ENCODE peak calls at places on chromosome X, in seven cellular contexts. I is heart left ventricle, Y is cardiac muscle cell, X is fibroblast of the aortic adventitia, N is fibroblast of villous mesenchyme, K is ovary, F is Panc1. R is an unnamed sample.

GRCh38 chrX:54178100-54178940 is 4.7 kb downstream of the FAM120C start:
- DNase-seq in I (no peak), Y (no peak), X (peak), N (peak), K (no peak), F (no peak), R (no peak)

GRCh38 chrX:63330681-63331080 is 20.5 kb downstream of the SPIN4 start:
- DNase-seq in I (no peak), Y (no peak), X (no peak), N (no peak), K (no peak), F (no peak), R (peak)

GRCh38 chrX:116499780-116500179 is 37.0 kb upstream of the CT83 start:
- DNase-seq in I (no peak), Y (no peak), X (peak), N (peak), K (no peak), F (no peak), R (peak)

GRCh38 chrX:77451041-77451440 is 3.9 kb downstream of the FGF16 start:
- DNase-seq in I (no peak), Y (no peak), X (peak), N (peak), K (no peak), F (no peak), R (no peak)

GRCh38 chrX:123731258-123731986 is 1.4 kb downstream of the THOC2 start:
- DNase-seq in I (no peak), Y (peak), X (peak), N (peak), K (no peak), F (no peak), R (no peak)

GRCh38 chrX:68895339-68896250 is 66.8 kb downstream of the EFNB1 start:
- DNase-seq in I (peak), Y (peak), X (peak), N (peak), K (peak), F (no peak), R (peak)

GRCh38 chrX:1387141-1387776 is 4.7 kb downstream of the SLC25A6 start:
- DNase-seq in I (peak), Y (no peak), X (no peak), N (no peak), K (no peak), F (no peak), R (no peak)

GRCh38 chrX:73850124-73851013 is 287.4 kb downstream of the CHIC1 start:
- DNase-seq in I (no peak), Y (peak), X (peak), N (peak), K (peak), F (no peak), R (peak)

GRCh38 chrX:69216911-69217310 is 51.7 kb upstream of the PJA1 start:
- DNase-seq in I (no peak), Y (no peak), X (no peak), N (no peak), K (no peak), F (no peak), R (no peak)

GRCh38 chrX:71650333-71650969 is 16.9 kb upstream of the LOC101059915 start:
- DNase-seq in I (no peak), Y (peak), X (no peak), N (no peak), K (no peak), F (no peak), R (no peak)
- TF ChIP-seq CTCF in I (peak), Y (peak), X (no peak), N (no peak), K (no peak), F (peak), R (no peak)

GRCh38 chrX:140092121-140092520 is 126.8 kb upstream of the CXorf66 start:
- DNase-seq in I (no peak), Y (no peak), X (no peak), N (no peak), K (no peak), F (no peak), R (no peak)
- TF ChIP-seq CTCF in I (no peak), Y (no peak), X (no peak), N (no peak), K (no peak), F (no peak), R (no peak)

DNA sequence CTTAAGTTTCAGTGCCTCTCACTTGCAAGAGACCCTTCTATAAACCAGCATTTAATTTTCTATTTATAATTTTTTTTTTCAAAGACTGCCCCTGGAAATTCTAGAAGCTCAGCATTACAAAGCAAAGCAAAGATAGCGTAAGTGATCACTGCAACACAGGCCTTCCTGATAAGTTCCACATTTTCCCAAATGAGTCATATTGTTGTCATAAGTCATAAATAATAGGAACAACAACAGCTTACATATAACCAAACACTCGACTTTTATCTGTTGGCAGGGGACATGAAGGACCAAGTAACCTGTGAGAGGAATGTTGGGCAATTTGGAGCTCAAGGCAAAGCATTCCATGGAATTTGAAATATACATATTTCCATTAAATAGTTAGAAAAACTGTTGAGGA is 815.5 kb downstream of the DMD start:
- DNase-seq in I (no peak), Y (no peak), X (no peak), N (no peak), K (no peak), F (no peak), R (no peak)
- TF ChIP-seq CTCF in I (no peak), Y (no peak), X (no peak), N (no peak), K (no peak), F (no peak), R (no peak)

GRCh38 chrX:48972214-48973164 is 845 bp upstream of the KCND1 start:
- DNase-seq in I (no peak), Y (peak), X (peak), N (peak), K (no peak), F (no peak), R (peak)
- TF ChIP-seq CTCF in I (peak), Y (peak), X (peak), N (peak), K (no peak), F (peak), R (peak)

DNA sequence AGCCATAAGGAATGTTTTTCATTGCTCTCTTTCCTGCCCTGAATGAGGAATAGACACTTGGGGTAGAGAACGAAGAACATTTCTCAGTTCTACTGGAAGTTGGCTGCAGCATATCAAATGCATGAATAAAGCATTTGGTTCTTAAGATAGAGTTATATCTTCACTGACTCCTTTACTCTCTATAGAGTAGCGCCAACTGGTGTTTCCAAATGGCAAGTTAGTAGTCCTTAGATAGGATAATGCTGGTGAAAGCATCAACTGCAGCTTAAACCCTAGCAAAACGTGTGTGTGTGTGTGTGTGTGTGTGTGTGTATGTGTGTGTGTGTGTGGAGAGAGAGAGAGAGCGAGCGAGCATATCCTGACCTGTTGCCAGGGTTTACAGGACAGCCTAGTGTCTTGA is 62.2 kb upstream of the FRMPD4 start:
- DNase-seq in I (no peak), Y (no peak), X (peak), N (peak), K (no peak), F (no peak), R (peak)
- TF ChIP-seq CTCF in I (no peak), Y (peak), X (peak), N (no peak), K (no peak), F (no peak), R (no peak)

GRCh38 chrX:21700967-21701366 is 42.8 kb upstream of the KLHL34 start:
- DNase-seq in I (no peak), Y (no peak), X (no peak), N (no peak), K (no peak), F (no peak), R (no peak)

GRCh38 chrX:21698274-21698673 is 40.1 kb upstream of the KLHL34 start:
- DNase-seq in I (no peak), Y (no peak), X (no peak), N (no peak), K (no peak), F (no peak), R (no peak)

GRCh38 chrX:21700289-21700688 is 42.2 kb upstream of the KLHL34 start:
- DNase-seq in I (no peak), Y (no peak), X (no peak), N (no peak), K (no peak), F (no peak), R (no peak)

GRCh38 chrX:21705215-21705614 is 47.1 kb upstream of the KLHL34 start:
- DNase-seq in I (no peak), Y (no peak), X (no peak), N (no peak), K (no peak), F (no peak), R (no peak)

GRCh38 chrX:21702725-21703228 is 44.6 kb upstream of the KLHL34 start:
- DNase-seq in I (no peak), Y (no peak), X (no peak), N (peak), K (no peak), F (no peak), R (no peak)
- TF ChIP-seq CTCF in I (no peak), Y (no peak), X (no peak), N (no peak), K (no peak), F (no peak), R (no peak)

DNA sequence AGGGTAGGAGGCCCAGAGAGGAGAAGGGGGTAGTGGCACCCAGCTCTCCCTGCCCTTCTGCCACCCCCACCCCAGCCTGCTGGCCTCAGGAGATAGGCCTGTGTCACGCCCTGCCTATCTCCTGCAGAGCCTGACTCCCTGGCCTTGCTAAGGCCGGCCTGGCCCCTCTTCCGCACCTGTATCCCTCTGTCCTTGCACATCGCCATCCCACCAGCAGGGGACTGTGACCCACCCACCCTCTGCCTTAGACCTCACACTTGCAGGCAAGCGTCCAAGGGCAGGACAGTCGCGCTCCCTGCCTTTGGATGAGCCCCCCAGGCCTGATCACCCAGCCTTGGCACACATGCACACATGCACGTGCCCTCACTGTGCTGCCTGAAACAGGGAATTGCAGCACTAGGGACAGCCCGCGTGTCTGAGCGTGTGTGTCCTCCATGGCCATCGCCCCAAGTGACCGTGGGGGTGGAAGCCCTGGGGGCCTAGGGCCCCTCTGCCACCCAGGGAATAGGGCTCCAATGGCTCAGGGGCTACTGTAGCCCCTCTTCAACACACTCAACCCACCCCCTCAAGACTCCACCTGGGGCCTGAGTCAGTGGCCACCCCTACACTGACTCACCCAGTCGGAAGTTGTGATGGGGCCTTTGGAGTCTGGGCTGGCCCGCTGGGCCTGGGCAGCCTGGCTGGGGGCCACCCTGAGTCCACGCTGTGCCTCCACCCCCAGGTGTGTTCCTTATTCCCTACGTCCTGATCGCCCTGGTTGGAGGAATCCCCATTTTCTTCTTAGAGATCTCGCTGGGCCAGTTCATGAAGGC is 2.1 kb downstream of the SLC6A8 start:
- DNase-seq in I (peak), Y (no peak), X (no peak), N (no peak), K (no peak), F (no peak), R (no peak)
- TF ChIP-seq CTCF in I (no peak), Y (no peak), X (peak), N (no peak), K (no peak), F (no peak), R (peak)

DNA sequence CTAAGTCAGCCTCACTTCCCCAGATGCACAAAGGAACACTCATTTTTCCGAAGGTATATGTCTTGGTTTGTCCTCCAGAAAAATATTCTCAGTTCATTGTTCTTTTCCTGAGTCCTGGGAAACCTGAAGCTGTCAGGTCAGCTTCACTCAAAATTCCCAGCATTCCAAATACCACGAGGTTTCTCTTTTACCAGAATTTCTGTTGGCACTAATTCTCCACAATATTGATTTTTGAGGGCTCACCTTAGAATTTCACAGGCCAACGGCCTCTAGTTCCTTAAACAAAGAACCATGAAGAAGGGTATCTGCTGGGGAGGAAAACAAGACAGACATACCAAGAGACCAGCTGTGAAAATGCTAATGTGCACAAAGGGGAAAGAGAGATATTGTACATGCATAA is 8.0 kb upstream of the MAGEB5 start:
- DNase-seq in I (no peak), Y (no peak), X (no peak), N (no peak), K (no peak), F (no peak), R (no peak)
- TF ChIP-seq CTCF in I (no peak), Y (no peak), X (no peak), N (no peak), K (no peak), F (no peak), R (no peak)

GRCh38 chrX:71911023-71911730 is 532 bp downstream of the NHSL2 start:
- DNase-seq in I (no peak), Y (peak), X (no peak), N (no peak), K (peak), F (no peak), R (peak)
- TF ChIP-seq CTCF in I (peak), Y (peak), X (peak), N (no peak), K (no peak), F (peak), R (peak)

GRCh38 chrX:30489323-30489722 is 88.2 kb downstream of the TASL start:
- DNase-seq in I (no peak), Y (peak), X (no peak), N (no peak), K (no peak), F (no peak), R (peak)
- TF ChIP-seq CTCF in I (no peak), Y (no peak), X (no peak), N (no peak), K (no peak), F (peak), R (no peak)